ENCODE peak calls at places on chromosomes 16 and 17, in six cellular contexts. One of them, this sample, is unnamed.

GRCh38 chr16:6913535-6913934 is 419.1 kb upstream of the RBFOX1 start:
- DNase-seq in right atrium auricular region: no peak
- DNase-seq in AG04450: no peak
- DNase-seq in AG10803: no peak
- DNase-seq in heart left ventricle: no peak
- DNase-seq in HFF-Myc: no peak
- DNase-seq in this sample: no peak

GRCh38 chr17:1379930-1380313 is 20.1 kb downstream of the YWHAE start:
- DNase-seq in AG04450: no peak
- DNase-seq in heart left ventricle: no peak
- DNase-seq in HFF-Myc: no peak
- DNase-seq in AG10803: no peak
- DNase-seq in right atrium auricular region: no peak
- DNase-seq in this sample: no peak

GRCh38 chr16:59060212-59060611 is 326.1 kb upstream of the GOT2 start:
- DNase-seq in AG10803: peak; percentile 79
- DNase-seq in AG04450: peak; percentile 3
- DNase-seq in heart left ventricle: no peak
- DNase-seq in right atrium auricular region: no peak
- DNase-seq in HFF-Myc: no peak
- DNase-seq in this sample: peak; percentile 47

GRCh38 chr17:68705331-68706166 is 104.4 kb upstream of the FAM20A start:
- DNase-seq in right atrium auricular region: no peak
- DNase-seq in heart left ventricle: no peak
- DNase-seq in HFF-Myc: peak; percentile 89
- DNase-seq in AG04450: no peak
- DNase-seq in AG10803: peak; percentile 98
- DNase-seq in this sample: peak; percentile 53

GRCh38 chr16:31181102-31181830 is 1.3 kb downstream of the FUS start:
- DNase-seq in AG04450: no peak
- DNase-seq in heart left ventricle: peak; percentile 59
- DNase-seq in right atrium auricular region: peak; percentile 63
- DNase-seq in HFF-Myc: no peak
- DNase-seq in AG10803: no peak
- DNase-seq in this sample: no peak

GRCh38 chr17:77382356-77382911 is 241.7 kb downstream of the SEC14L1 start:
- DNase-seq in HFF-Myc: no peak
- DNase-seq in heart left ventricle: no peak
- DNase-seq in AG04450: no peak
- DNase-seq in right atrium auricular region: no peak
- DNase-seq in AG10803: no peak
- DNase-seq in this sample: no peak

GRCh38 chr16:57209780-57210179 is 23.7 kb downstream of the RSPRY1 start:
- DNase-seq in AG10803: no peak
- DNase-seq in HFF-Myc: no peak
- DNase-seq in AG04450: no peak
- DNase-seq in right atrium auricular region: no peak
- DNase-seq in heart left ventricle: no peak
- DNase-seq in this sample: no peak

GRCh38 chr17:40351185-40352043 is 13.1 kb downstream of the GJD3 start:
- DNase-seq in AG04450: no peak
- DNase-seq in heart left ventricle: no peak
- DNase-seq in AG10803: no peak
- DNase-seq in HFF-Myc: no peak
- DNase-seq in right atrium auricular region: no peak
- DNase-seq in this sample: no peak

GRCh38 chr16:27639588-27640276 is 89.8 kb downstream of the KATNIP start:
- DNase-seq in heart left ventricle: no peak
- DNase-seq in AG04450: peak; percentile 18
- DNase-seq in AG10803: peak; percentile 50
- DNase-seq in right atrium auricular region: no peak
- DNase-seq in HFF-Myc: peak; percentile 44
- DNase-seq in this sample: peak; percentile 67

GRCh38 chr17:61416540-61417363 is 17.1 kb downstream of the TBX2 start:
- DNase-seq in right atrium auricular region: peak; percentile 91
- DNase-seq in AG10803: peak; percentile 84
- DNase-seq in heart left ventricle: peak; percentile 87
- DNase-seq in HFF-Myc: peak; percentile 77
- DNase-seq in AG04450: no peak
- DNase-seq in this sample: peak; percentile 84

GRCh38 chr16:85132456-85133289 is 20.4 kb upstream of the CIBAR2 start:
- DNase-seq in HFF-Myc: no peak
- DNase-seq in AG10803: no peak
- DNase-seq in heart left ventricle: no peak
- DNase-seq in AG04450: no peak
- DNase-seq in right atrium auricular region: no peak
- DNase-seq in this sample: no peak

GRCh38 chr17:54324813-54325212 is 502.1 kb downstream of the KIF2B start:
- DNase-seq in AG10803: no peak
- DNase-seq in heart left ventricle: no peak
- DNase-seq in right atrium auricular region: no peak
- DNase-seq in HFF-Myc: no peak
- DNase-seq in AG04450: no peak
- DNase-seq in this sample: no peak

GRCh38 chr16:13390986-13391305 is 489.5 kb downstream of the SHISA9 start:
- DNase-seq in HFF-Myc: no peak
- DNase-seq in AG10803: no peak
- DNase-seq in heart left ventricle: no peak
- DNase-seq in right atrium auricular region: no peak
- DNase-seq in AG04450: no peak
- DNase-seq in this sample: no peak

GRCh38 chr17:48187867-48188608 is 80.5 kb downstream of the SNX11 start:
- DNase-seq in right atrium auricular region: no peak
- DNase-seq in heart left ventricle: no peak
- DNase-seq in AG10803: no peak
- DNase-seq in HFF-Myc: no peak
- DNase-seq in AG04450: no peak
- DNase-seq in this sample: no peak

GRCh38 chr17:77846531-77847085 is 111.9 kb upstream of the TNRC6C start:
- DNase-seq in AG04450: no peak
- DNase-seq in heart left ventricle: no peak
- DNase-seq in right atrium auricular region: no peak
- DNase-seq in AG10803: no peak
- DNase-seq in HFF-Myc: no peak
- DNase-seq in this sample: no peak

GRCh38 chr16:81429045-81429521 is 15.5 kb upstream of the CMIP start:
- DNase-seq in right atrium auricular region: no peak
- DNase-seq in heart left ventricle: peak; percentile 35
- DNase-seq in AG04450: no peak
- DNase-seq in AG10803: peak; percentile 50
- DNase-seq in HFF-Myc: no peak
- DNase-seq in this sample: peak; percentile 53
- TF ChIP-seq CTCF in right atrium auricular region: peak; percentile 66
- TF ChIP-seq CTCF in heart left ventricle: peak; percentile 44
- TF ChIP-seq CTCF in AG04450: peak; percentile 68
- TF ChIP-seq CTCF in AG10803: peak; percentile 57
- TF ChIP-seq CTCF in HFF-Myc: peak; percentile 70
- TF ChIP-seq CTCF in this sample: peak; percentile 61

GRCh38 chr17:57135026-57135747 is 50.1 kb downstream of the AKAP1 start:
- DNase-seq in HFF-Myc: no peak
- DNase-seq in AG10803: no peak
- DNase-seq in heart left ventricle: no peak
- DNase-seq in right atrium auricular region: no peak
- DNase-seq in AG04450: no peak
- DNase-seq in this sample: no peak

GRCh38 chr17:57135748-57136342 is 50.8 kb downstream of the AKAP1 start:
- DNase-seq in right atrium auricular region: no peak
- DNase-seq in AG04450: no peak
- DNase-seq in AG10803: no peak
- DNase-seq in HFF-Myc: no peak
- DNase-seq in heart left ventricle: no peak
- DNase-seq in this sample: no peak

GRCh38 chr17:57132663-57133062 is 47.6 kb downstream of the AKAP1 start:
- DNase-seq in HFF-Myc: no peak
- DNase-seq in AG10803: no peak
- DNase-seq in AG04450: no peak
- DNase-seq in heart left ventricle: no peak
- DNase-seq in right atrium auricular region: no peak
- DNase-seq in this sample: no peak

GRCh38 chr17:57125866-57126265 is 40.8 kb downstream of the AKAP1 start:
- DNase-seq in AG04450: no peak
- DNase-seq in HFF-Myc: no peak
- DNase-seq in right atrium auricular region: no peak
- DNase-seq in heart left ventricle: no peak
- DNase-seq in AG10803: no peak
- DNase-seq in this sample: no peak

DNA sequence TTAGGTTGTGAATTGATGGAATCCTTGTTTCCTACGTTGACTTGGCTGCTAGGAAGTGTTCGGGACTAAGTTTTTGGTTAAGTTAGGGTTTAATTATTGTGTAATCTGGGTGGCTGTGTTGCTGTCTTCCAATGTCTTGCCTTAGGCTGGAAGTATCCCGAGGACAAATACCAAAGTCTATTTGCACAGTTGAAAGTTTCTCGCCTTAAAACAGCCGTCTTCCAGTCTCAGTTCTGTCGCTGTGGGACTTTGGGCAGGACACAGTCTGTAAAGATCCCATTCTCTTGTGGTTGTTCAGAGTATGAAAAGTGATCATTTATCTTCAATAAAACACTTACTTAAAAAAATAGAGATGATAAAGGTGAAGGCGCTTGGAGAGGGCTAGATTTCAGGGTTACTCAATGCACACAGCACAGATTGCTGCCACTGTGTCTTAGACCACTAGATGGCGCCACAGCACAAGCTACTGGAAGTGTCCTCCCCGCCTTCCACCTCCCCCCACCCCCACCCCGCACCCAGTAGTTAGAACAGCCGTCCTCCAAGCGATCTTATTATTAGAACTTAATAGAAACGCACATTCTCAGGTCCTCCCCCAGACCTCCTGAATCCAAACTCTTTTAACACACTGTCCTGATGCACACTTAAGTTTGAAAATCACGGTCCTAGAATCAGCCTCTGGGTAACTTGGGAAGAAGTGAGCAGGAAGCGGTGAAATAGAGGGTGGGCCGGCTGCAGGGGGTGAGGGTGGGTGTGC is 45.8 kb downstream of the AKAP1 start:
- DNase-seq in AG10803: peak; percentile 70
- DNase-seq in HFF-Myc: peak; percentile 56
- DNase-seq in AG04450: peak; percentile 46
- DNase-seq in heart left ventricle: peak; percentile 83
- DNase-seq in right atrium auricular region: peak; percentile 86
- DNase-seq in this sample: peak; percentile 82
- H3K4me3 ChIP-seq in AG10803: peak overlapping the region; percentile 38
- H3K4me3 ChIP-seq in HFF-Myc: no peak overlapping the region
- H3K4me3 ChIP-seq in AG04450: peak overlapping the region; percentile 43
- H3K4me3 ChIP-seq in heart left ventricle: no peak overlapping the region
- H3K4me3 ChIP-seq in right atrium auricular region: peak overlapping the region; percentile 15
- H3K4me3 ChIP-seq in this sample: peak overlapping the region; percentile 56

GRCh38 chr16:50448522-50448921 is 79.7 kb upstream of the BRD7 start:
- DNase-seq in AG10803: no peak
- DNase-seq in HFF-Myc: no peak
- DNase-seq in right atrium auricular region: no peak
- DNase-seq in heart left ventricle: no peak
- DNase-seq in AG04450: no peak
- DNase-seq in this sample: no peak
- TF ChIP-seq CTCF in AG10803: no peak
- TF ChIP-seq CTCF in HFF-Myc: no peak
- TF ChIP-seq CTCF in right atrium auricular region: no peak
- TF ChIP-seq CTCF in heart left ventricle: no peak
- TF ChIP-seq CTCF in AG04450: no peak
- TF ChIP-seq CTCF in this sample: no peak

DNA sequence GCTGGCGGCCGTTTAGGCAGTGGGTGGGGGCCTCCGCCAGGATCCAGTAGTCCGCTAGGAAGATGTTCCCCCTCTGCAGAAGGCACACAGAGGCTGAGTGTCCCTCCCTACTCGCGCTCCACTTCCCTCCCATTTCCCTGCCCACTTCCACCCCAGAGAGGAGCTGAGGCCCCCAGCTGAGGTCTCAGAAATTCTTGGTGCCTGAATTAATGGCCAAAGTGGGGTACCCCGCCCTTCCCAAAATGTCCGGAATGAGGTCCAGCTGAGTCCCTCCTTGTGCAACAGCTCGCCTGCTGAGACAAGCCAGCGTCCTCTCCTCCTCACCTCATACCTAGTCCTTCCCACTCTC is 7.9 kb downstream of the ALOXE3 start:
- DNase-seq in heart left ventricle: no peak
- DNase-seq in right atrium auricular region: no peak
- DNase-seq in AG04450: no peak
- DNase-seq in HFF-Myc: no peak
- DNase-seq in AG10803: no peak
- DNase-seq in this sample: no peak
- H3K4me3 ChIP-seq in heart left ventricle: no peak overlapping the region
- H3K4me3 ChIP-seq in right atrium auricular region: no peak overlapping the region
- H3K4me3 ChIP-seq in AG04450: no peak overlapping the region
- H3K4me3 ChIP-seq in HFF-Myc: no peak overlapping the region
- H3K4me3 ChIP-seq in AG10803: no peak overlapping the region
- H3K4me3 ChIP-seq in this sample: no peak overlapping the region

GRCh38 chr17:30565073-30565935 is 88.1 kb downstream of the GOSR1 start:
- DNase-seq in right atrium auricular region: peak; percentile 34
- DNase-seq in HFF-Myc: no peak
- DNase-seq in AG04450: no peak
- DNase-seq in AG10803: no peak
- DNase-seq in heart left ventricle: no peak
- DNase-seq in this sample: no peak
- TF ChIP-seq CTCF in right atrium auricular region: no peak
- TF ChIP-seq CTCF in HFF-Myc: no peak
- TF ChIP-seq CTCF in AG04450: peak; percentile 12
- TF ChIP-seq CTCF in AG10803: no peak
- TF ChIP-seq CTCF in heart left ventricle: no peak
- TF ChIP-seq CTCF in this sample: no peak

DNA sequence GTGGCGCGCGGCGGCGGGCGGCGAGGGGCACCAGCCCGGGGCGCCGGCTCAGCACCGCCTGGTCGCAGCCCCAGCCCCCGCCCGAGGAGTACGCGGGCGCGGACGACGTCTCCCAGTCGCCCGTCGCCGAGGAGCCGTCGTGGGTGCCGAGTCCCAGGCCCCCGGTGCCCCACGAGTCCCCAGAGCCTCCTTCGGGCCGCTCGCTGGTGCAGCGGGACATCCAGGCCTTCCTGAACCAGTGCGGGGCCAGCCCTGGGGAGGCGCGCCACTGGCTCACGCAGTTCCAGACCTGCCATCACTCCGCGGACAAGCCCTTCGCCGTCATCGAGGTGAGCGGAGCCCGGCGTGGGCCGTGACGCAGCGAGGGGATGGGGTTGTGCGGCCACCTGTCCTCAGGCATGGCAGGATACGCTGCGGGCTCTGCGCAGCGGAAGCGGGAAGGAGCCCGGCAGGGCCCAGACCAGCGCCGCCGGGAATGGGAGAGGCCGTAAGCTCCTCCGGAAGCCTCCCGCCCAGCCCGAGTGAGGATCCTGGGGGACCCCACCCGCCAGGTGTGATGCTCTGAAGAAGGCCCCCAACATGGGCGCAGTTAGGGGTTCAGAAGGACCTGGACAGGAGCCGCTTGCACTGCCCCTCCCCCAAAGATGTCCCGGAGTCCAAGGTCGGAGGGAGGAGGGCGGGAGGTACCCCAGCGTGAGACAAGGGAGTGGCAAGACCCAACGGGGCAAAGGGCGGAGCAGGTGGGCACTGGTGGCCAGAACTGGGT is 522 bp downstream of the NAGS start:
- DNase-seq in AG04450: no peak
- DNase-seq in heart left ventricle: no peak
- DNase-seq in AG10803: no peak
- DNase-seq in HFF-Myc: no peak
- DNase-seq in right atrium auricular region: no peak
- DNase-seq in this sample: no peak
- H3K4me3 ChIP-seq in AG04450: peak overlapping the region; percentile 1
- H3K4me3 ChIP-seq in heart left ventricle: peak overlapping the region; percentile 71
- H3K4me3 ChIP-seq in AG10803: peak overlapping the region; percentile 26
- H3K4me3 ChIP-seq in HFF-Myc: peak overlapping the region; percentile 25
- H3K4me3 ChIP-seq in right atrium auricular region: peak overlapping the region; percentile 50
- H3K4me3 ChIP-seq in this sample: peak overlapping the region; percentile 48